ENCODE peak calls at places on chromosome 5, in five cellular contexts. One of them, this sample, is unnamed.

GRCh38 chr5:52825826-52826225 is 38.1 kb downstream of the ITGA1 start:
- DNase-seq in B cell: no peak
- DNase-seq in hypothalamus: no peak
- DNase-seq in mucosa of descending colon: no peak
- DNase-seq in CD4-positive, CD25-positive, alpha-beta regulatory T cell: no peak
- DNase-seq in this sample: no peak

GRCh38 chr5:132058646-132059042 is 1.8 kb upstream of the IL3 start:
- DNase-seq in CD4-positive, CD25-positive, alpha-beta regulatory T cell: no peak
- DNase-seq in B cell: no peak
- DNase-seq in mucosa of descending colon: no peak
- DNase-seq in hypothalamus: no peak
- DNase-seq in this sample: no peak

GRCh38 chr5:79802995-79803394 is 113.4 kb downstream of the CMYA5 start:
- DNase-seq in mucosa of descending colon: no peak
- DNase-seq in hypothalamus: no peak
- DNase-seq in CD4-positive, CD25-positive, alpha-beta regulatory T cell: no peak
- DNase-seq in B cell: no peak
- DNase-seq in this sample: no peak

GRCh38 chr5:1383344-1383743 is 38.4 kb upstream of the CLPTM1L start:
- DNase-seq in B cell: peak
- DNase-seq in CD4-positive, CD25-positive, alpha-beta regulatory T cell: no peak
- DNase-seq in mucosa of descending colon: no peak
- DNase-seq in hypothalamus: no peak
- DNase-seq in this sample: no peak

GRCh38 chr5:93070938-93071337 is 510.1 kb downstream of the NR2F1-AS1 start:
- DNase-seq in CD4-positive, CD25-positive, alpha-beta regulatory T cell: no peak
- DNase-seq in hypothalamus: no peak
- DNase-seq in mucosa of descending colon: peak
- DNase-seq in B cell: no peak
- DNase-seq in this sample: no peak

GRCh38 chr5:101306391-101307137 is 403.5 kb upstream of the ST8SIA4 start:
- DNase-seq in B cell: no peak
- DNase-seq in CD4-positive, CD25-positive, alpha-beta regulatory T cell: no peak
- DNase-seq in hypothalamus: no peak
- DNase-seq in mucosa of descending colon: no peak
- DNase-seq in this sample: no peak

GRCh38 chr5:68240196-68240595 is 24.6 kb downstream of the PIK3R1 start:
- DNase-seq in hypothalamus: no peak
- DNase-seq in B cell: no peak
- DNase-seq in mucosa of descending colon: no peak
- DNase-seq in CD4-positive, CD25-positive, alpha-beta regulatory T cell: no peak
- DNase-seq in this sample: no peak

GRCh38 chr5:132263548-132264261 is 6.2 kb downstream of the PDLIM4 start:
- DNase-seq in CD4-positive, CD25-positive, alpha-beta regulatory T cell: no peak
- DNase-seq in hypothalamus: no peak
- DNase-seq in mucosa of descending colon: peak
- DNase-seq in B cell: no peak
- DNase-seq in this sample: no peak

GRCh38 chr5:150419630-150420270 is 7.0 kb upstream of the CD74 start:
- DNase-seq in hypothalamus: no peak
- DNase-seq in mucosa of descending colon: no peak
- DNase-seq in CD4-positive, CD25-positive, alpha-beta regulatory T cell: no peak
- DNase-seq in B cell: peak
- DNase-seq in this sample: no peak

GRCh38 chr5:11504083-11504785 is 400.0 kb downstream of the CTNND2 start:
- DNase-seq in mucosa of descending colon: no peak
- DNase-seq in B cell: no peak
- DNase-seq in CD4-positive, CD25-positive, alpha-beta regulatory T cell: no peak
- DNase-seq in hypothalamus: no peak
- DNase-seq in this sample: no peak

GRCh38 chr5:105350406-105351140 is 1788.0 kb upstream of the NUDT12 start:
- DNase-seq in mucosa of descending colon: no peak
- DNase-seq in B cell: no peak
- DNase-seq in hypothalamus: no peak
- DNase-seq in CD4-positive, CD25-positive, alpha-beta regulatory T cell: no peak
- DNase-seq in this sample: no peak

GRCh38 chr5:14902826-14903560 is 31.4 kb upstream of the ANKH start:
- DNase-seq in B cell: no peak
- DNase-seq in hypothalamus: no peak
- DNase-seq in mucosa of descending colon: no peak
- DNase-seq in CD4-positive, CD25-positive, alpha-beta regulatory T cell: no peak
- DNase-seq in this sample: no peak

GRCh38 chr5:136084698-136085097 is 47.9 kb upstream of the SMAD5 start:
- DNase-seq in CD4-positive, CD25-positive, alpha-beta regulatory T cell: no peak
- DNase-seq in mucosa of descending colon: peak
- DNase-seq in hypothalamus: no peak
- DNase-seq in B cell: no peak
- DNase-seq in this sample: no peak

GRCh38 chr5:116577064-116577788 is 2.6 kb upstream of the SEMA6A start:
- DNase-seq in B cell: no peak
- DNase-seq in CD4-positive, CD25-positive, alpha-beta regulatory T cell: peak
- DNase-seq in mucosa of descending colon: no peak
- DNase-seq in hypothalamus: no peak
- DNase-seq in this sample: no peak

GRCh38 chr5:58842851-58843250 is 260.0 kb downstream of the RAB3C start:
- DNase-seq in B cell: no peak
- DNase-seq in mucosa of descending colon: no peak
- DNase-seq in CD4-positive, CD25-positive, alpha-beta regulatory T cell: no peak
- DNase-seq in hypothalamus: no peak
- DNase-seq in this sample: no peak

GRCh38 chr5:159971931-159972461 is 36.9 kb upstream of the TTC1 start:
- DNase-seq in hypothalamus: no peak
- DNase-seq in mucosa of descending colon: peak
- DNase-seq in CD4-positive, CD25-positive, alpha-beta regulatory T cell: no peak
- DNase-seq in B cell: no peak
- DNase-seq in this sample: no peak

GRCh38 chr5:119304439-119304838 is 51.4 kb upstream of the TNFAIP8 start:
- DNase-seq in hypothalamus: no peak
- DNase-seq in CD4-positive, CD25-positive, alpha-beta regulatory T cell: no peak
- DNase-seq in mucosa of descending colon: no peak
- DNase-seq in B cell: no peak
- DNase-seq in this sample: no peak

GRCh38 chr5:176612855-176613254 is 2.9 kb upstream of the GPRIN1 start:
- DNase-seq in mucosa of descending colon: no peak
- DNase-seq in CD4-positive, CD25-positive, alpha-beta regulatory T cell: no peak
- DNase-seq in hypothalamus: no peak
- DNase-seq in B cell: no peak
- DNase-seq in this sample: no peak

GRCh38 chr5:88708021-88708420 is 175.0 kb downstream of the MEF2C start:
- DNase-seq in B cell: no peak
- DNase-seq in mucosa of descending colon: no peak
- DNase-seq in CD4-positive, CD25-positive, alpha-beta regulatory T cell: no peak
- DNase-seq in hypothalamus: no peak
- DNase-seq in this sample: no peak

GRCh38 chr5:150785950-150786349 is 7.4 kb downstream of the SMIM3 start:
- DNase-seq in hypothalamus: no peak
- DNase-seq in mucosa of descending colon: no peak
- DNase-seq in B cell: no peak
- DNase-seq in CD4-positive, CD25-positive, alpha-beta regulatory T cell: no peak
- DNase-seq in this sample: no peak

GRCh38 chr5:154654484-154655375 is 100.4 kb upstream of the LARP1 start:
- DNase-seq in B cell: no peak
- DNase-seq in hypothalamus: no peak
- DNase-seq in CD4-positive, CD25-positive, alpha-beta regulatory T cell: no peak
- DNase-seq in mucosa of descending colon: no peak
- DNase-seq in this sample: no peak

GRCh38 chr5:39473156-39473779 is 48.5 kb upstream of the DAB2 start:
- DNase-seq in CD4-positive, CD25-positive, alpha-beta regulatory T cell: no peak
- DNase-seq in hypothalamus: no peak
- DNase-seq in B cell: no peak
- DNase-seq in mucosa of descending colon: no peak
- DNase-seq in this sample: no peak

GRCh38 chr5:92780057-92780456 is 801.0 kb downstream of the NR2F1-AS1 start:
- DNase-seq in CD4-positive, CD25-positive, alpha-beta regulatory T cell: no peak
- DNase-seq in mucosa of descending colon: no peak
- DNase-seq in hypothalamus: no peak
- DNase-seq in B cell: no peak
- DNase-seq in this sample: no peak

GRCh38 chr5:66987949-66988838 is 208.4 kb downstream of the CD180 start:
- DNase-seq in B cell: no peak
- DNase-seq in CD4-positive, CD25-positive, alpha-beta regulatory T cell: peak
- DNase-seq in mucosa of descending colon: no peak
- DNase-seq in hypothalamus: no peak
- DNase-seq in this sample: no peak

GRCh38 chr5:151128817-151129216 is 28.8 kb downstream of the ANXA6 start:
- DNase-seq in hypothalamus: no peak
- DNase-seq in mucosa of descending colon: no peak
- DNase-seq in CD4-positive, CD25-positive, alpha-beta regulatory T cell: no peak
- DNase-seq in B cell: no peak
- DNase-seq in this sample: no peak

GRCh38 chr5:143297756-143298155 is 105.7 kb downstream of the NR3C1 start:
- DNase-seq in CD4-positive, CD25-positive, alpha-beta regulatory T cell: no peak
- DNase-seq in B cell: no peak
- DNase-seq in mucosa of descending colon: no peak
- DNase-seq in hypothalamus: no peak
- DNase-seq in this sample: no peak

GRCh38 chr5:101517795-101518194 is 614.7 kb upstream of the ST8SIA4 start:
- DNase-seq in hypothalamus: no peak
- DNase-seq in mucosa of descending colon: no peak
- DNase-seq in CD4-positive, CD25-positive, alpha-beta regulatory T cell: no peak
- DNase-seq in B cell: no peak
- DNase-seq in this sample: no peak

GRCh38 chr5:179261301-179262125 is 83.7 kb downstream of the ADAMTS2 start:
- DNase-seq in B cell: peak
- DNase-seq in hypothalamus: peak
- DNase-seq in mucosa of descending colon: no peak
- DNase-seq in CD4-positive, CD25-positive, alpha-beta regulatory T cell: no peak
- DNase-seq in this sample: peak

GRCh38 chr5:41954286-41954685 is 29.2 kb downstream of the FBXO4 start:
- DNase-seq in B cell: no peak
- DNase-seq in hypothalamus: no peak
- DNase-seq in CD4-positive, CD25-positive, alpha-beta regulatory T cell: no peak
- DNase-seq in mucosa of descending colon: no peak
- DNase-seq in this sample: no peak

GRCh38 chr5:52457808-52458207 is 329.9 kb upstream of the ITGA1 start:
- DNase-seq in mucosa of descending colon: no peak
- DNase-seq in B cell: no peak
- DNase-seq in CD4-positive, CD25-positive, alpha-beta regulatory T cell: no peak
- DNase-seq in hypothalamus: no peak
- DNase-seq in this sample: no peak

GRCh38 chr5:180095545-180095944 is 24.0 kb upstream of the RNF130 start:
- DNase-seq in CD4-positive, CD25-positive, alpha-beta regulatory T cell: no peak
- DNase-seq in hypothalamus: no peak
- DNase-seq in mucosa of descending colon: no peak
- DNase-seq in B cell: no peak
- DNase-seq in this sample: no peak

GRCh38 chr5:161751265-161751664 is 65.7 kb downstream of the GABRA6 start:
- DNase-seq in B cell: no peak
- DNase-seq in hypothalamus: no peak
- DNase-seq in CD4-positive, CD25-positive, alpha-beta regulatory T cell: no peak
- DNase-seq in mucosa of descending colon: no peak
- DNase-seq in this sample: no peak

GRCh38 chr5:39494099-39494498 is 69.3 kb upstream of the DAB2 start:
- DNase-seq in CD4-positive, CD25-positive, alpha-beta regulatory T cell: no peak
- DNase-seq in B cell: no peak
- DNase-seq in hypothalamus: no peak
- DNase-seq in mucosa of descending colon: no peak
- DNase-seq in this sample: no peak

GRCh38 chr5:140014751-140015150 is 28.3 kb downstream of the NRG2 start:
- DNase-seq in hypothalamus: no peak
- DNase-seq in B cell: no peak
- DNase-seq in mucosa of descending colon: no peak
- DNase-seq in CD4-positive, CD25-positive, alpha-beta regulatory T cell: no peak
- DNase-seq in this sample: no peak

GRCh38 chr5:158979749-158980521 is 119.8 kb downstream of the EBF1 start:
- DNase-seq in CD4-positive, CD25-positive, alpha-beta regulatory T cell: no peak
- DNase-seq in B cell: no peak
- DNase-seq in mucosa of descending colon: peak
- DNase-seq in hypothalamus: peak
- DNase-seq in this sample: no peak

GRCh38 chr5:56763711-56764466 is 51.5 kb upstream of the MAP3K1 start:
- DNase-seq in B cell: peak
- DNase-seq in hypothalamus: no peak
- DNase-seq in mucosa of descending colon: no peak
- DNase-seq in CD4-positive, CD25-positive, alpha-beta regulatory T cell: no peak
- DNase-seq in this sample: no peak

GRCh38 chr5:67094476-67095300 is 101.9 kb downstream of the CD180 start:
- DNase-seq in B cell: no peak
- DNase-seq in CD4-positive, CD25-positive, alpha-beta regulatory T cell: no peak
- DNase-seq in mucosa of descending colon: peak
- DNase-seq in hypothalamus: peak
- DNase-seq in this sample: no peak

GRCh38 chr5:81748556-81748955 is 2.3 kb downstream of the SSBP2 start:
- DNase-seq in hypothalamus: no peak
- DNase-seq in mucosa of descending colon: no peak
- DNase-seq in B cell: no peak
- DNase-seq in CD4-positive, CD25-positive, alpha-beta regulatory T cell: no peak
- DNase-seq in this sample: no peak

GRCh38 chr5:79973511-79973910 is 17.6 kb downstream of the MTX3 start:
- DNase-seq in mucosa of descending colon: no peak
- DNase-seq in B cell: no peak
- DNase-seq in CD4-positive, CD25-positive, alpha-beta regulatory T cell: no peak
- DNase-seq in hypothalamus: no peak
- DNase-seq in this sample: no peak

This sample was measured in iPS DF 6.9.